ENCODE peak calls at places on chromosomes 7 and 10, in nine cellular contexts. E, B, I, T, P, H, D, V and M are unnamed samples.

GRCh38 chr7:47153076-47153475 is 428.8 kb downstream of the TNS3 start:
- DNase-seq in I (no peak), P (peak), V (no peak), H (peak), D (no peak), B (no peak), T (peak), E (no peak), M (no peak)

GRCh38 chr10:129955591-129956284 is 8.3 kb downstream of the EBF3 start:
- DNase-seq in I (no peak), V (no peak), H (peak), E (no peak), P (no peak), B (no peak), T (peak), D (no peak), M (no peak)

GRCh38 chr10:66747451-66747850 is 178.4 kb upstream of the LRRTM3 start:
- DNase-seq in I (no peak), T (peak), V (no peak), D (no peak), E (no peak), B (no peak), P (peak), H (peak), M (no peak)

GRCh38 chr10:95440756-95441546 is 120.2 kb downstream of the SORBS1 start:
- DNase-seq in V (no peak), I (no peak), T (no peak), D (no peak), E (no peak), P (no peak), B (no peak), H (no peak), M (no peak)

GRCh38 chr10:61835069-61835908 is 66.2 kb upstream of the ARID5B start:
- DNase-seq in H (peak), B (peak), D (no peak), V (no peak), I (no peak), P (peak), E (no peak), T (peak), M (peak)

GRCh38 chr7:70436815-70437350 is 695.1 kb upstream of the GALNT17 start:
- DNase-seq in H (no peak), E (no peak), I (no peak), D (no peak), B (no peak), P (no peak), V (no peak), T (no peak), M (peak)

GRCh38 chr7:87851242-87851641 is 24.9 kb downstream of the SLC25A40 start:
- DNase-seq in E (no peak), P (peak), B (no peak), T (peak), I (no peak), D (no peak), V (no peak), H (no peak), M (no peak)

GRCh38 chr7:21256310-21256877 is 171.5 kb upstream of the SP4 start:
- DNase-seq in T (peak), H (peak), I (no peak), V (no peak), E (no peak), B (no peak), D (no peak), P (peak), M (peak)

GRCh38 chr7:50953303-50953702 is 170.6 kb upstream of the GRB10 start:
- DNase-seq in D (no peak), I (peak), H (no peak), V (no peak), B (no peak), E (no peak), T (peak), P (peak), M (no peak)

GRCh38 chr7:44286618-44287487 is 38.5 kb downstream of the CAMK2B start:
- DNase-seq in T (no peak), I (no peak), B (peak), V (peak), P (no peak), D (no peak), H (no peak), E (peak), M (peak)

GRCh38 chr10:132607491-132607890 is 69.9 kb downstream of the INPP5A start:
- DNase-seq in T (no peak), V (no peak), I (peak), P (no peak), H (no peak), E (no peak), B (no peak), D (no peak), M (no peak)

GRCh38 chr7:134695321-134695860 is 48.7 kb downstream of the BPGM start:
- DNase-seq in H (peak), B (no peak), D (no peak), I (no peak), P (peak), T (peak), E (no peak), V (no peak), M (no peak)

GRCh38 chr10:12341526-12341925 is 7.8 kb upstream of the CAMK1D start:
- DNase-seq in P (no peak), T (no peak), H (no peak), E (no peak), V (no peak), I (no peak), D (no peak), B (no peak), M (no peak)
- TF ChIP-seq CTCF in P (no peak), T (no peak), H (no peak), E (no peak), V (no peak), I (no peak), D (no peak), B (no peak), M (no peak)

DNA sequence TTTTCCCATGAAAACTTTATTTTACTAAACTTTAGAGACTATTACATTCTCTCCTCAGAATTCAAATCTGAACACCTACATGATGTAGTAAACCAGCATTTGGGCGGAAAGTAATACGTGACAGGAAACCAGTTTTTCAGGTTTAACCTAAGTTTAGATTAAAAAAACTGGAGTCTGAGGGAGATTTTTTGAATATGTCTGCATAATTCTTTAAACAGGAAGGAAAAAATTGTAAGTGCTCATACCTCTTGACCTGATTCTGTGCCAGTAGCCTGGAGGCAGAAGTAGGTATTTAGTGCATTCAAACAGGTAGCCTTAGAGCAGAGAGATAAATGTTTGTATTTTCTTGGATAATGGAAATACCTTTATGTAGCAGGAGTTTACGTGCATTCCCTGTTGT is 224.3 kb downstream of the MDFIC start:
- DNase-seq in E (no peak), D (no peak), V (no peak), T (no peak), I (no peak), B (no peak), P (no peak), H (no peak), M (no peak)
- TF ChIP-seq CTCF in E (no peak), D (no peak), V (no peak), T (no peak), I (no peak), B (no peak), P (no peak), H (no peak), M (no peak)

GRCh38 chr7:151311294-151311864 is 30.2 kb upstream of the NUB1 start:
- DNase-seq in D (no peak), H (no peak), B (peak), I (no peak), V (no peak), T (peak), E (no peak), P (no peak), M (peak)
- TF ChIP-seq CTCF in D (no peak), H (no peak), B (peak), I (no peak), V (no peak), T (peak), E (no peak), P (peak), M (peak)

DNA sequence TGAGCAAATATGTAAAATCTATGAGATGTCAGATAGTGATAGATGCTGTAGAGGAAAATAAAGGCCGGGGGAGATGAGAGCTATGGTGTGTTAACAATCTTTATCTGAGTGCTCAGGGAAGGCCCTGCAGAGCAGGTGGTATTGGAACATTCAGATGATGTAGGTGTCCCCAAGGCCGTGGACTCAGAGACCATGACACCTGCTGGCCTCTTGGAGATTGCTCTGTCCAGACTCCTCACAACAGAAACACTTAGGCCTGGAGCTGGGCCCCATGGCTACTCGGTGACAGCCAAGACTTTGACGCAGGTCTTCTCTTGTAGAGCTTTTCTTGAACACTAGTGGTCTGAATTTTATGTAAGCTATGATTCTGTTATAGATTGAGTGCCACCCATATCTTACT is 13.3 kb downstream of the AKR1E2 start:
- DNase-seq in E (no peak), V (no peak), H (no peak), P (no peak), B (no peak), D (no peak), T (no peak), I (no peak), M (no peak)
- TF ChIP-seq CTCF in E (no peak), V (no peak), H (no peak), P (no peak), B (peak), D (no peak), T (no peak), I (no peak), M (no peak)

GRCh38 chr7:81956520-81956919 is 186.7 kb upstream of the HGF start:
- DNase-seq in B (peak), V (no peak), P (peak), T (peak), I (no peak), D (no peak), E (no peak), H (peak), M (peak)
- TF ChIP-seq CTCF in B (peak), V (peak), P (peak), T (peak), I (no peak), D (no peak), E (peak), H (peak), M (peak)

DNA sequence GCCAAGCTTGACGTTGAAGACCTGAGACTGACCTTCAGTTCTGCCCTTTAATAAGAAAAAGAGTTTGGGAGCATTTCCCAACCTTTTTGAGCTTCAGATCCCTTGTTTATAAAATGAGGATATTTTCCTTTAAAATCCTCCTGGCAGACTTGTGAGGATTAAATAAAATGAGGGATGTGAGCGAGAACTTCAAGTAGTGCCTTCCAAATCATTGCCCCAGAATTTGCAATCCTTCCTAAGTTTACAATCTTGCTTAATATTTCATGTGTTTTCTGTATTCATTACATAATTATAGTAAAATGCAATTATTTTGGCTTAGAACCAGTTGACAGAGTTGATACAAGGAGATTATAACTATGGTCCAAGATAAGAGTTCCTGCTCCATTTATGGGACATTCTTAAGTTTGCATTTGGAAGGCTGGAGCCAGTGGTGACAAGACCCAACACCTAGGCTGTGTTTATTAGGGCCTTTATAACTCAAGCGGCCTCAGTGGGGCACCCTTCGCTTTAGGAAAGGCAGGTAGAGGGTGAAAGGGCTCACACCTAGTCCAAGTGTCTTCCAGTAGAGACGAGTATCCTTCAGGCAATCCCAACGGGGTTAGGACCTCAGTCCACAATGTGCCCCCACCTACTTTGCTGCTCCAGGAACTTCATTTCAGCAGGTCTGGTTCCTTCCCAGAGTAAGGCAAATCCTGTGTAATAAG is 317.5 kb downstream of the WDR11 start:
- DNase-seq in P (no peak), E (no peak), V (no peak), T (no peak), B (peak), H (no peak), D (no peak), I (no peak), M (no peak)
- TF ChIP-seq CTCF in P (no peak), E (no peak), V (no peak), T (no peak), B (peak), H (no peak), D (no peak), I (no peak), M (peak)

GRCh38 chr10:37434091-37434490 is 308.7 kb downstream of the ANKRD30A start:
- DNase-seq in B (no peak), V (no peak), E (no peak), I (no peak), T (peak), H (peak), D (no peak), P (no peak), M (no peak)
- TF ChIP-seq CTCF in B (peak), V (peak), E (no peak), I (no peak), T (no peak), H (no peak), D (no peak), P (no peak), M (no peak)

GRCh38 chr7:30159698-30160143 is 24.9 kb downstream of the MTURN start:
- DNase-seq in T (peak), P (peak), B (peak), V (no peak), I (no peak), H (peak), E (no peak), D (no peak), M (peak)
- TF ChIP-seq CTCF in T (peak), P (peak), B (peak), V (no peak), I (no peak), H (peak), E (peak), D (no peak), M (peak)

DNA sequence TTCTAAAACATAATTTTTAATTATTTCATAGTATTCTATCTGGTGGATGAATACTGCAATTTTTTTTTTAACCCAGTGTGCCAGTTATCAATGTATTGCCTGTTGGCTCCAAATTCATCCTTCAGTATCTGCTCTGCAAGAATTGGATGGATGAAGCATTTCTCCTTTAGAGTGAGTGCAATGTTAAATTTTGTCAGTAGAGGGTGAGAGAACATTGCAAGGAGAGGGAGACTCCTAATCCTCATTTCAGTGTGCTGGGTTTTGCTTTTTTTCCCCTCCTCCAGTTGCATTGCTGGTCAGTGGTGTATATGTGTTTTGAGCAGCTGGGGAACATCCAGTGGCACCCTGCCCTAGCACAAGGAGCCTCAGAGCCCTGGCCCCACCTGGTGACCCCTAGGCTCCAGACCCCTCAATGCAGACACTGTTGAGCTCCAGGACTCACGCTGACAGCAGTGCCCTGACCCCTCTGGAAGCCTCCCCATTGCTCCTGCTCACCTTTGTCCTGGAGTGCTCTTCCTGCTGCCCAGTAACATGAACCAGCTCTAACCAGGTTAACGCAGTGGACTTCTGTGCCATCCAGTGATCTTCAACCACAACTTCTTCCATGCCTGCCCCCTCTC is 199.4 kb downstream of the USP6NL start:
- DNase-seq in I (no peak), P (no peak), H (no peak), D (no peak), V (no peak), E (no peak), B (peak), T (peak), M (no peak)
- TF ChIP-seq CTCF in I (no peak), P (no peak), H (peak), D (no peak), V (no peak), E (no peak), B (peak), T (peak), M (no peak)